ENCODE peak calls at places on chromosomes 13 and 19, in five cellular contexts. R is HepG2, X is GM12878, E is H1, M is K562. K is an unnamed sample.

GRCh38 chr19:15680478-15680877 is 7.6 kb downstream of the CYP4F12 start:
- DNase-seq in R (no peak), M (no peak), E (no peak), X (no peak), K (no peak)

GRCh38 chr13:80783926-80784325 is 443.0 kb upstream of the SPRY2 start:
- DNase-seq in M (no peak), X (no peak), R (no peak), E (no peak), K (no peak)

GRCh38 chr13:84049442-84049841 is 167.2 kb upstream of the SLITRK1 start:
- DNase-seq in E (no peak), M (no peak), X (no peak), R (no peak), K (no peak)

GRCh38 chr13:21557995-21558394 is 46.0 kb downstream of the MICU2 start:
- DNase-seq in E (no peak), M (peak; percentile 19), X (no peak), R (peak; percentile 25), K (peak; percentile 9)

GRCh38 chr19:2016041-2016807 is 710 bp upstream of the BTBD2 start:
- DNase-seq in X (peak; percentile 46), R (peak; percentile 63), E (no peak), M (peak; percentile 84), K (peak; percentile 87)

GRCh38 chr19:4976412-4977298 is 7.7 kb downstream of the KDM4B start:
- DNase-seq in E (peak; percentile 70), M (peak; percentile 45), R (peak; percentile 53), X (no peak), K (peak; percentile 47)

GRCh38 chr19:32642771-32643170 is 32.2 kb downstream of the ANKRD27 start:
- DNase-seq in M (no peak), X (no peak), R (no peak), E (no peak), K (no peak)

GRCh38 chr19:15074371-15074770 is 7.6 kb upstream of the OR1I1 start:
- DNase-seq in E (no peak), M (no peak), R (no peak), X (no peak), K (no peak)

GRCh38 chr13:41588899-41589298 is 131.5 kb downstream of the RGCC start:
- DNase-seq in M (peak; percentile 52), E (no peak), R (peak; percentile 50), X (no peak), K (no peak)

GRCh38 chr13:76378767-76379166 is 507.4 kb downstream of the KCTD12 start:
- DNase-seq in E (no peak), X (no peak), M (no peak), R (no peak), K (no peak)

GRCh38 chr13:40589285-40590109 is 76.9 kb downstream of the FOXO1 start:
- DNase-seq in E (no peak), R (peak; percentile 56), M (no peak), X (peak; percentile 88), K (no peak)

GRCh38 chr19:670609-671075 is 5.5 kb upstream of the FSTL3 start:
- DNase-seq in R (peak; percentile 75), E (no peak), M (no peak), X (no peak), K (no peak)

GRCh38 chr13:98216135-98216565 is 39.1 kb upstream of the RNF113B start:
- DNase-seq in E (no peak), M (no peak), R (no peak), X (no peak), K (peak; percentile 44)

GRCh38 chr13:110913322-110913721 is 1.5 kb downstream of the ANKRD10 start:
- DNase-seq in E (no peak), X (no peak), R (peak; percentile 28), M (no peak), K (no peak)

GRCh38 chr19:8334458-8335342 is 8.4 kb downstream of the KANK3 start:
- DNase-seq in M (no peak), X (no peak), R (peak; percentile 27), E (peak; percentile 83), K (peak; percentile 86)

GRCh38 chr13:27168870-27169525 is 2.6 kb downstream of the USP12 start:
- DNase-seq in M (no peak), E (no peak), X (no peak), R (no peak), K (no peak)

GRCh38 chr13:22915442-22916082 is 265.2 kb upstream of the SGCG start:
- DNase-seq in R (no peak), E (peak; percentile 84), X (no peak), M (peak; percentile 13), K (peak; percentile 55)

GRCh38 chr13:22926176-22927007 is 254.4 kb upstream of the SGCG start:
- DNase-seq in E (peak; percentile 80), X (no peak), R (no peak), M (peak; percentile 88), K (no peak)

GRCh38 chr19:40822161-40822560 is 23.2 kb downstream of the EGLN2 start:
- DNase-seq in X (no peak), M (no peak), R (no peak), E (peak; percentile 41), K (no peak)

GRCh38 chr19:50233308-50233910 is 30.0 kb downstream of the MYH14 start:
- DNase-seq in X (no peak), E (no peak), R (no peak), M (no peak), K (no peak)

GRCh38 chr19:28633223-28634030 is 579.5 kb downstream of the UQCRFS1 start:
- DNase-seq in X (no peak), E (peak; percentile 72), R (no peak), M (peak; percentile 73), K (peak; percentile 52)

GRCh38 chr13:40776681-40777165 is 5.7 kb upstream of the MRPS31 start:
- DNase-seq in M (no peak), E (no peak), R (no peak), X (no peak), K (no peak)

DNA sequence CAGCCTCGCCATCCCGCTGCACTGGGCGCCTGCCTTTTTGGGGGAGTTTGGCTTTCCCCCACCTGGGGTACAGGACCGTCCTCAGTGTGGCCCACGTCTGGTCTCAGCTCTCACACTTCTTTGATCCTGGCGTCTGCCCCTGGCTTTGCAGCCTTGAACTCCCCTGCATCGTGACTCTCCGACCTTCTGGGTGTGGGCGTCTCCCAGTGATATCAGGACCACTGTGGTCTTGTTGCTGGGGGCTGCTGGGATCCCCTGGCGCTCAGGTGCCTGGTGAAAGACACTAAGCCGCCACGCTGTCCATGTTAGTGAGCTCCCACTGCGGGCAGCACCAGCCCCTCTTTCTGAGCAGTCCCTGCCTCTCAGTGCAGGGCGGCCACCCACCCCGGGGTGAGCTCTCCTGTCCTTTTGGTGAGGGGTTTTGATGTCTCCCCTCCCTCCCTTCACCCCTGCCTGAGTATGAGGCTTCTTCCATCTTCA is 1.3 kb downstream of the CNOT3 start:
- DNase-seq in X (no peak), M (no peak), R (no peak), E (no peak), K (no peak)
- H3K9ac ChIP-seq in X (peak overlapping the region; percentile 95), M (peak overlapping the region; percentile 97), R (peak overlapping the region; percentile 97), E (no peak overlapping the region), K (peak overlapping the region; percentile 98)

GRCh38 chr19:7199613-7200533 is 94.3 kb downstream of the INSR start:
- DNase-seq in X (no peak), R (peak; percentile 91), E (no peak), M (no peak), K (no peak)
- H3K27ac ChIP-seq in X (peak overlapping the region; percentile 56), R (peak overlapping the region; percentile 71), E (no peak overlapping the region), M (no peak overlapping the region), K (no peak overlapping the region)

DNA sequence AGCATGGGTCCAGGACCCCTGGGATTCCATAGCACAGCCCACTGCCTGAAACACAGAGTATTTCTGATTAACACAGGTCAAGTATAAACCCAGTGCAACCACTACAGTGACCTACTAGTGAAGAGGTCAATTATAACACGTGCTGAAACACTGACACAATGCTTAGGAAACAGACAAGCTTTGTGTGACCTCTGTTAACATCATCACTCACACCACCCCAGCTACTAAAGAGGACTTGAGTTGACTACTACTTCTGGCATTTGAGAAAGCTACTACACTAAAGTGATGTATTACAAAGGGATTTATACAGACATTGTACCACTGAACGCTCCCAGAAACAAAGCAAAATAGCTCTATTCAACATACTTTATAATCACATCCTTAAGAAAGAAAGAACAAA is 1935.9 kb upstream of the PCDH20 start:
- DNase-seq in M (no peak), E (no peak), R (no peak), X (no peak), K (no peak)
- TF ChIP-seq TAF1 in M (no peak), E (no peak), R (no peak), X (no peak), K (no peak)

GRCh38 chr19:13865578-13866462 is 11.1 kb upstream of the NANOS3 start:
- DNase-seq in R (no peak), E (no peak), X (no peak), M (no peak), K (peak; percentile 81)

GRCh38 chr19:13866463-13867046 is 10.4 kb upstream of the NANOS3 start:
- DNase-seq in E (no peak), X (no peak), R (no peak), M (no peak), K (no peak)

GRCh38 chr19:13864513-13865242 is 12.3 kb upstream of the NANOS3 start:
- DNase-seq in E (no peak), X (no peak), R (no peak), M (no peak), K (peak; percentile 85)

GRCh38 chr19:13864223-13864512 is 12.8 kb upstream of the NANOS3 start:
- DNase-seq in X (no peak), E (peak; percentile 48), R (no peak), M (no peak), K (no peak)

DNA sequence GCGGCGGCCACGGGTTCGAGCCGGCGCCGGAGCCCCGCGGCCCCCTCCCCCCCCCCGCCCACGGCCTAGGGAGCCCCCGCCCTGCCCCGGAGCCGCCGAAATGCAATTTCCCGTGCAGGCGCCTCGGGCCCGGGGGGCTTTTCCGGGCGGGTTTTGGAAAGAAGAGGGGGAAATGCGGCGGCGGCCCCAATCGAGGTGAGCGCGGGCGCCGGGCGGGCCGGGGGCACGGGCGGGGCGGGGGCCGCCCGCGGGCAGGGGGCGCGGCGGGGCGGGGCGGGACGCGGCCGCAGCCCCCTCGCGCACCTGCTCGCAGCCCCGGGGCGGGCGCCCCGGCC is 11.7 kb upstream of the NANOS3 start:
- DNase-seq in E (no peak), X (no peak), R (no peak), M (no peak), K (no peak)
- H3K9ac ChIP-seq in E (no peak overlapping the region), X (no peak overlapping the region), R (no peak overlapping the region), M (no peak overlapping the region), K (peak overlapping the region; percentile 74)

GRCh38 chr19:6820237-6820636 is 47.7 kb downstream of the VAV1 start:
- DNase-seq in X (no peak), R (no peak), E (no peak), M (no peak), K (no peak)
- H3K27ac ChIP-seq in X (no peak overlapping the region), R (no peak overlapping the region), E (no peak overlapping the region), M (no peak overlapping the region), K (no peak overlapping the region)

GRCh38 chr13:30421093-30422055 is 919 bp upstream of the UBE2L5 start:
- DNase-seq in E (peak; percentile 78), X (no peak), M (peak; percentile 54), R (no peak), K (peak; percentile 77)
- TF ChIP-seq TAF1 in E (peak; percentile 14), X (no peak), M (no peak), R (no peak), K (no peak)

DNA sequence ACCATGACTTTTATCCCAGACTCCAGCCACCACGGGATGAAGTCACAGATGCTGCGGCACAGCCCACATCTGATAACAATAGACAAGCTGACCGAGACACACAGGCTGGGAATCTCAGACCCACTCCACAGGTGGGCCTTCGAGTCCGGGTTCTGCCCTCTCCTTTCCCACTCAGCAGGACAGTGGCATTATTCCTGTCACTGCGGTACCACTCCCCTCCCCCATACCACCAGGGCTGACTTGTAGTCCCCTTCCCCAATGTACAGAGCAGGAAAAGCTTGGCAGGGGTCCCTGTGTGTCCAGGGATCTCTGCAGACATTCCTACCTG is 179 bp upstream of the AMER2 start:
- DNase-seq in X (no peak), M (no peak), E (no peak), R (no peak), K (peak; percentile 25)
- H3K9ac ChIP-seq in X (no peak overlapping the region), M (no peak overlapping the region), E (no peak overlapping the region), R (no peak overlapping the region), K (no peak overlapping the region)

K was measured in SK-N-SH.